ENCODE peak calls at places on chromosome 18, in five cellular contexts. L, B, X, G and Q are unnamed samples.
A peak's percentile ranks its signal among the peaks of the same experiment; 100 is the strongest.

GRCh38 chr18:80009661-80010550 is 21.5 kb upstream of the TXNL4A start:
- DNase-seq in B (peak; percentile 98), X (no peak), G (peak; percentile 29), L (peak; percentile 97), Q (no peak)

GRCh38 chr18:76414936-76415621 is 80.0 kb downstream of the ZNF516 start:
- DNase-seq in G (peak; percentile 67), X (no peak), B (no peak), L (no peak), Q (peak; percentile 58)

GRCh38 chr18:21262979-21263378 is 20.9 kb downstream of the GREB1L start:
- DNase-seq in B (no peak), L (no peak), G (no peak), X (no peak), Q (no peak)

GRCh38 chr18:79848579-79849327 is 51.0 kb downstream of the KCNG2 start:
- DNase-seq in G (no peak), B (no peak), L (no peak), X (no peak), Q (no peak)

GRCh38 chr18:24656571-24656971 is 196.1 kb downstream of the HRH4 start:
- DNase-seq in G (no peak), X (no peak), L (no peak), B (peak; percentile 94), Q (no peak)

GRCh38 chr18:50107468-50107867 is 87.5 kb downstream of the MYO5B start:
- DNase-seq in B (no peak), G (no peak), L (no peak), X (no peak), Q (no peak)

GRCh38 chr18:39839782-39840181 is 2115.3 kb upstream of the PIK3C3 start:
- DNase-seq in L (no peak), B (peak; percentile 1), X (no peak), G (no peak), Q (no peak)

GRCh38 chr18:77118256-77119090 is 14.1 kb downstream of the MBP start:
- DNase-seq in X (no peak), L (no peak), B (no peak), G (no peak), Q (no peak)

GRCh38 chr18:56168049-56168781 is 470.2 kb downstream of the TXNL1 start:
- DNase-seq in B (peak; percentile 91), X (peak; percentile 9), L (no peak), G (no peak), Q (no peak)

GRCh38 chr18:26619350-26619749 is 71.0 kb upstream of the KCTD1 start:
- DNase-seq in L (no peak), X (no peak), G (no peak), B (no peak), Q (no peak)

GRCh38 chr18:48781041-48781989 is 169.4 kb downstream of the SMAD7 start:
- DNase-seq in X (peak; percentile 18), B (peak; percentile 39), G (peak; percentile 80), L (peak; percentile 88), Q (peak; percentile 93)

GRCh38 chr18:54119524-54120019 is 104.9 kb downstream of the MBD2 start:
- DNase-seq in L (no peak), B (peak; percentile 59), G (no peak), X (peak; percentile 14), Q (no peak)

GRCh38 chr18:21327101-21327500 is 85.1 kb downstream of the GREB1L start:
- DNase-seq in G (no peak), B (no peak), X (no peak), L (no peak), Q (no peak)

GRCh38 chr18:64100136-64100922 is 48.6 kb downstream of the LINC00305 start:
- DNase-seq in G (no peak), X (no peak), B (no peak), L (no peak), Q (no peak)

GRCh38 chr18:77071711-77072292 is 60.8 kb downstream of the MBP start:
- DNase-seq in B (peak; percentile 100), L (no peak), X (no peak), G (peak; percentile 72), Q (peak; percentile 85)

GRCh38 chr18:78813156-78813555 is 166.5 kb upstream of the SALL3 start:
- DNase-seq in G (no peak), L (no peak), X (no peak), B (no peak), Q (no peak)

GRCh38 chr18:23982154-23983071 is 32.1 kb upstream of the TTC39C start:
- DNase-seq in G (no peak), B (peak; percentile 75), L (peak; percentile 85), X (no peak), Q (no peak)

GRCh38 chr18:74731097-74731496 is 133.4 kb downstream of the ZNF407 start:
- DNase-seq in B (peak; percentile 86), X (no peak), L (no peak), G (no peak), Q (no peak)

GRCh38 chr18:23226386-23226785 is 91.1 kb downstream of the CABLES1 start:
- DNase-seq in L (no peak), X (no peak), B (peak; percentile 61), G (no peak), Q (no peak)

GRCh38 chr18:48957136-48957535 is 6.4 kb upstream of the SMAD7 start:
- DNase-seq in X (no peak), B (no peak), G (no peak), L (no peak), Q (no peak)

GRCh38 chr18:25832008-25832604 is 258.3 kb downstream of the SS18 start:
- DNase-seq in G (peak; percentile 41), L (no peak), X (no peak), B (peak; percentile 61), Q (peak; percentile 29)

GRCh38 chr18:36412778-36413177 is 115.3 kb downstream of the FHOD3 start:
- DNase-seq in G (no peak), L (no peak), B (no peak), X (no peak), Q (peak; percentile 61)

GRCh38 chr18:43525149-43525548 is 247.9 kb upstream of the SYT4 start:
- DNase-seq in X (no peak), G (no peak), B (no peak), L (no peak), Q (no peak)

GRCh38 chr18:22174341-22175148 is 5.2 kb downstream of the GATA6 start:
- DNase-seq in X (no peak), B (no peak), L (no peak), G (peak; percentile 63), Q (no peak)

GRCh38 chr18:74492259-74492658 is 3.9 kb upstream of the CNDP2 start:
- DNase-seq in X (no peak), B (no peak), L (no peak), G (no peak), Q (no peak)

GRCh38 chr18:41146301-41146700 is 808.7 kb upstream of the PIK3C3 start:
- DNase-seq in X (no peak), B (no peak), G (no peak), L (no peak), Q (no peak)

GRCh38 chr18:50060822-50061221 is 134.1 kb downstream of the MYO5B start:
- DNase-seq in L (no peak), G (no peak), B (no peak), X (no peak), Q (no peak)

GRCh38 chr18:27400001-27400400 is 214.9 kb upstream of the CHST9 start:
- DNase-seq in X (no peak), L (no peak), G (no peak), B (no peak), Q (no peak)

GRCh38 chr18:711693-712400 is 583 bp downstream of the ENOSF1 start:
- DNase-seq in B (peak; percentile 88), G (peak; percentile 83), X (peak; percentile 71), L (peak; percentile 95), Q (peak; percentile 96)

GRCh38 chr18:32889620-32890593 is 117.1 kb upstream of the KLHL14 start:
- DNase-seq in B (no peak), L (no peak), X (no peak), G (no peak), Q (no peak)

GRCh38 chr18:73626859-73627258 is 520.8 kb downstream of the FBXO15 start:
- DNase-seq in B (no peak), L (no peak), G (no peak), X (no peak), Q (no peak)

GRCh38 chr18:35478520-35479435 is 19.0 kb downstream of the INO80C start:
- DNase-seq in B (peak; percentile 86), L (no peak), X (no peak), G (peak; percentile 32), Q (no peak)

GRCh38 chr18:71784777-71785176 is 759.4 kb downstream of the CBLN2 start:
- DNase-seq in B (no peak), X (no peak), G (no peak), L (no peak), Q (no peak)

GRCh38 chr18:57947117-57947516 is 96.9 kb upstream of the NEDD4L start:
- DNase-seq in G (no peak), X (no peak), B (no peak), L (no peak), Q (peak; percentile 25)
- H3K4me3 ChIP-seq in G (no peak overlapping the region), X (no peak overlapping the region), B (no peak overlapping the region), L (no peak overlapping the region), Q (no peak overlapping the region)

DNA sequence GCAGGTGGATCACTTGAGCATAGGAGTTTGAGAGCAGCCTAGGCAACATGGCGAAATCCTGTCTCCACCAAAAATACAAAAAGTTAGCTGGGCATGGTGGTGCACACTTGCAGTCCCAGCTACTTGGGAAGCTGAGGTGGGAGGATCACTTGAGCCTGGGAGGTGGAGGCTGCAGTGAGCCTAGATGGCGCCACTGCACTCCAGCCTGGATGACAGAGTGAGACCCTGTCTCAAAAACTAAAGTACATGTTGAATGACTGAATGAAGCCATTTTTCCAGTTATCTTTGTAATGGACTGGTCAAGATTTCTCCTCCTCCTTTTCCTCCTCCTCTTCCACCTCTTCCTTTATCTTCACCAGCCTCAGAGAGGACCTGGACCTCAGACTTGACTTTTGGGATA is 272.0 kb downstream of the SMAD2 start:
- DNase-seq in B (no peak), G (no peak), L (no peak), X (no peak), Q (no peak)
- TF ChIP-seq CTCF in B (no peak), G (no peak), L (no peak), X (no peak), Q (no peak)

GRCh38 chr18:11850821-11851155 is 425 bp upstream of the CHMP1B start:
- DNase-seq in X (no peak), L (no peak), G (no peak), B (no peak), Q (no peak)

GRCh38 chr18:11851156-11852047 is at the start of gene CHMP1B:
- DNase-seq in B (peak; percentile 98), G (peak; percentile 99), X (peak; percentile 98), L (peak; percentile 99), Q (peak; percentile 97)

GRCh38 chr18:11849279-11849678 is 1.9 kb upstream of the CHMP1B start:
- DNase-seq in G (no peak), L (no peak), B (no peak), X (no peak), Q (no peak)

GRCh38 chr18:11852048-11852341 is 782 bp downstream of the CHMP1B start:
- DNase-seq in L (no peak), B (no peak), G (no peak), X (no peak), Q (peak; percentile 86)

GRCh38 chr18:11849845-11850747 is 1.1 kb upstream of the CHMP1B start:
- DNase-seq in B (peak; percentile 96), G (peak; percentile 76), L (peak; percentile 91), X (peak; percentile 63), Q (peak; percentile 72)
- TF ChIP-seq POLR2A in B (no peak), G (no peak), L (no peak), X (peak; percentile 34), Q (no peak)

DNA sequence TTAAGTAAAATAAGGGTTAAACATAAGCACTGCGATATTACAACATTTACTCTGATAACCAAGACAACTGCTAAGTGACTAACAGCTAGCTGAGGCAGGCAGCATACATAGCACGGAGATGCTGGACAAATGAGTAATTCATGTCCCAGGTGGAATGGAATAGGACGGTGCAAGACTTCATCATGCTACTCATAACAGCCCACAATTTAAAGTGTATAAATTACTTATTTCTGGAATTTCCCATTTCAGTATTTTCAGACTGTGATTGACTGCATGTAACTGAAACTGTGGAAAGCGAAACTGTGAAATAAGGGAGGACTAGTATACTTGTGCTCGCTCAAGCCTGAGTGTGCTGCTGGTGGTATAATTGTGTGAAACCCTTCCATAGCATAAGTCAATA is 12.9 kb downstream of the IER3IP1 start:
- DNase-seq in G (no peak), L (no peak), B (peak; percentile 87), X (no peak), Q (no peak)
- H3K4me3 ChIP-seq in G (no peak overlapping the region), L (no peak overlapping the region), B (no peak overlapping the region), X (no peak overlapping the region), Q (no peak overlapping the region)